ENCODE peak calls at places on chromosome 20, in six cellular contexts. One of them, this sample, is unnamed.

GRCh38 chr20:50788045-50788867 is 6.6 kb upstream of the BCAS4 start:
- DNase-seq in heart left ventricle: peak
- DNase-seq in posterior cingulate gyrus: peak
- DNase-seq in stimulated activated CD4-positive, alpha-beta T cell treated with anti-CD3 and anti-CD28 coated beads, Interleukin-1b, Interleukin-23, amount 100 ng/mL, for 1 hour: no peak
- DNase-seq in WTC11: no peak
- DNase-seq in AG04450: peak
- DNase-seq in this sample: peak

GRCh38 chr20:62561182-62561581 is 81.1 kb upstream of the SLCO4A1 start:
- DNase-seq in heart left ventricle: no peak
- DNase-seq in posterior cingulate gyrus: no peak
- DNase-seq in stimulated activated CD4-positive, alpha-beta T cell treated with anti-CD3 and anti-CD28 coated beads, Interleukin-1b, Interleukin-23, amount 100 ng/mL, for 1 hour: no peak
- DNase-seq in WTC11: no peak
- DNase-seq in AG04450: no peak
- DNase-seq in this sample: no peak

GRCh38 chr20:57525328-57526053 is 551 bp upstream of the CTCFL start:
- DNase-seq in heart left ventricle: no peak
- DNase-seq in posterior cingulate gyrus: no peak
- DNase-seq in stimulated activated CD4-positive, alpha-beta T cell treated with anti-CD3 and anti-CD28 coated beads, Interleukin-1b, Interleukin-23, amount 100 ng/mL, for 1 hour: no peak
- DNase-seq in WTC11: no peak
- DNase-seq in AG04450: no peak
- DNase-seq in this sample: no peak

GRCh38 chr20:33459599-33459998 is 16.0 kb upstream of the SNTA1 start:
- DNase-seq in heart left ventricle: no peak
- DNase-seq in posterior cingulate gyrus: peak
- DNase-seq in stimulated activated CD4-positive, alpha-beta T cell treated with anti-CD3 and anti-CD28 coated beads, Interleukin-1b, Interleukin-23, amount 100 ng/mL, for 1 hour: no peak
- DNase-seq in WTC11: no peak
- DNase-seq in AG04450: no peak
- DNase-seq in this sample: no peak

GRCh38 chr20:3804254-3804751 is 8.2 kb downstream of the CDC25B start:
- DNase-seq in heart left ventricle: peak
- DNase-seq in posterior cingulate gyrus: peak
- DNase-seq in stimulated activated CD4-positive, alpha-beta T cell treated with anti-CD3 and anti-CD28 coated beads, Interleukin-1b, Interleukin-23, amount 100 ng/mL, for 1 hour: no peak
- DNase-seq in WTC11: no peak
- DNase-seq in AG04450: no peak
- DNase-seq in this sample: no peak

GRCh38 chr20:40589581-40589980 is 99.5 kb downstream of the MAFB start:
- DNase-seq in heart left ventricle: no peak
- DNase-seq in posterior cingulate gyrus: no peak
- DNase-seq in stimulated activated CD4-positive, alpha-beta T cell treated with anti-CD3 and anti-CD28 coated beads, Interleukin-1b, Interleukin-23, amount 100 ng/mL, for 1 hour: no peak
- DNase-seq in WTC11: no peak
- DNase-seq in AG04450: no peak
- DNase-seq in this sample: no peak

GRCh38 chr20:2652724-2653510 is 485 bp downstream of the NOP56 start:
- DNase-seq in heart left ventricle: no peak
- DNase-seq in posterior cingulate gyrus: peak
- DNase-seq in stimulated activated CD4-positive, alpha-beta T cell treated with anti-CD3 and anti-CD28 coated beads, Interleukin-1b, Interleukin-23, amount 100 ng/mL, for 1 hour: no peak
- DNase-seq in WTC11: no peak
- DNase-seq in AG04450: no peak
- DNase-seq in this sample: peak

GRCh38 chr20:57579898-57580447 is 19.1 kb downstream of the PCK1 start:
- DNase-seq in heart left ventricle: no peak
- DNase-seq in posterior cingulate gyrus: no peak
- DNase-seq in stimulated activated CD4-positive, alpha-beta T cell treated with anti-CD3 and anti-CD28 coated beads, Interleukin-1b, Interleukin-23, amount 100 ng/mL, for 1 hour: no peak
- DNase-seq in WTC11: no peak
- DNase-seq in AG04450: no peak
- DNase-seq in this sample: no peak

GRCh38 chr20:29873946-29874345 is 1383.5 kb upstream of the DEFB115 start:
- DNase-seq in heart left ventricle: peak
- DNase-seq in posterior cingulate gyrus: peak
- DNase-seq in stimulated activated CD4-positive, alpha-beta T cell treated with anti-CD3 and anti-CD28 coated beads, Interleukin-1b, Interleukin-23, amount 100 ng/mL, for 1 hour: no peak
- DNase-seq in WTC11: peak
- DNase-seq in AG04450: no peak
- DNase-seq in this sample: no peak

GRCh38 chr20:40743172-40743775 is 54.2 kb upstream of the MAFB start:
- DNase-seq in heart left ventricle: no peak
- DNase-seq in posterior cingulate gyrus: no peak
- DNase-seq in stimulated activated CD4-positive, alpha-beta T cell treated with anti-CD3 and anti-CD28 coated beads, Interleukin-1b, Interleukin-23, amount 100 ng/mL, for 1 hour: no peak
- DNase-seq in WTC11: no peak
- DNase-seq in AG04450: no peak
- DNase-seq in this sample: no peak

GRCh38 chr20:11260611-11261010 is 586.8 kb upstream of the JAG1 start:
- DNase-seq in heart left ventricle: no peak
- DNase-seq in posterior cingulate gyrus: no peak
- DNase-seq in stimulated activated CD4-positive, alpha-beta T cell treated with anti-CD3 and anti-CD28 coated beads, Interleukin-1b, Interleukin-23, amount 100 ng/mL, for 1 hour: no peak
- DNase-seq in WTC11: no peak
- DNase-seq in AG04450: no peak
- DNase-seq in this sample: no peak

GRCh38 chr20:40600441-40601235 is 88.4 kb downstream of the MAFB start:
- DNase-seq in heart left ventricle: no peak
- DNase-seq in posterior cingulate gyrus: no peak
- DNase-seq in stimulated activated CD4-positive, alpha-beta T cell treated with anti-CD3 and anti-CD28 coated beads, Interleukin-1b, Interleukin-23, amount 100 ng/mL, for 1 hour: no peak
- DNase-seq in WTC11: no peak
- DNase-seq in AG04450: no peak
- DNase-seq in this sample: no peak

GRCh38 chr20:25399038-25399430 is 8.4 kb upstream of the ABHD12 start:
- DNase-seq in heart left ventricle: no peak
- DNase-seq in posterior cingulate gyrus: no peak
- DNase-seq in stimulated activated CD4-positive, alpha-beta T cell treated with anti-CD3 and anti-CD28 coated beads, Interleukin-1b, Interleukin-23, amount 100 ng/mL, for 1 hour: no peak
- DNase-seq in WTC11: no peak
- DNase-seq in AG04450: peak
- DNase-seq in this sample: no peak

GRCh38 chr20:52470561-52470960 is 279.0 kb upstream of the ZFP64 start:
- DNase-seq in heart left ventricle: no peak
- DNase-seq in posterior cingulate gyrus: no peak
- DNase-seq in stimulated activated CD4-positive, alpha-beta T cell treated with anti-CD3 and anti-CD28 coated beads, Interleukin-1b, Interleukin-23, amount 100 ng/mL, for 1 hour: no peak
- DNase-seq in WTC11: no peak
- DNase-seq in AG04450: no peak
- DNase-seq in this sample: no peak

GRCh38 chr20:16554766-16555543 is 18.3 kb downstream of the KIF16B start:
- DNase-seq in heart left ventricle: no peak
- DNase-seq in posterior cingulate gyrus: no peak
- DNase-seq in stimulated activated CD4-positive, alpha-beta T cell treated with anti-CD3 and anti-CD28 coated beads, Interleukin-1b, Interleukin-23, amount 100 ng/mL, for 1 hour: no peak
- DNase-seq in WTC11: no peak
- DNase-seq in AG04450: no peak
- DNase-seq in this sample: no peak

GRCh38 chr20:21325296-21325695 is 22.2 kb downstream of the XRN2 start:
- DNase-seq in heart left ventricle: no peak
- DNase-seq in posterior cingulate gyrus: no peak
- DNase-seq in stimulated activated CD4-positive, alpha-beta T cell treated with anti-CD3 and anti-CD28 coated beads, Interleukin-1b, Interleukin-23, amount 100 ng/mL, for 1 hour: no peak
- DNase-seq in WTC11: no peak
- DNase-seq in AG04450: no peak
- DNase-seq in this sample: no peak

GRCh38 chr20:49186535-49187329 is 1.4 kb downstream of the STAU1 start:
- DNase-seq in heart left ventricle: peak
- DNase-seq in posterior cingulate gyrus: no peak
- DNase-seq in stimulated activated CD4-positive, alpha-beta T cell treated with anti-CD3 and anti-CD28 coated beads, Interleukin-1b, Interleukin-23, amount 100 ng/mL, for 1 hour: peak
- DNase-seq in WTC11: no peak
- DNase-seq in AG04450: no peak
- DNase-seq in this sample: no peak

GRCh38 chr20:54668271-54669053 is 193.1 kb downstream of the DOK5 start:
- DNase-seq in heart left ventricle: no peak
- DNase-seq in posterior cingulate gyrus: no peak
- DNase-seq in stimulated activated CD4-positive, alpha-beta T cell treated with anti-CD3 and anti-CD28 coated beads, Interleukin-1b, Interleukin-23, amount 100 ng/mL, for 1 hour: no peak
- DNase-seq in WTC11: peak
- DNase-seq in AG04450: no peak
- DNase-seq in this sample: no peak

GRCh38 chr20:50645253-50646068 is 45.9 kb downstream of the RIPOR3 start:
- DNase-seq in heart left ventricle: peak
- DNase-seq in posterior cingulate gyrus: no peak
- DNase-seq in stimulated activated CD4-positive, alpha-beta T cell treated with anti-CD3 and anti-CD28 coated beads, Interleukin-1b, Interleukin-23, amount 100 ng/mL, for 1 hour: no peak
- DNase-seq in WTC11: peak
- DNase-seq in AG04450: peak
- DNase-seq in this sample: no peak

GRCh38 chr20:40965671-40966070 is 63.0 kb upstream of the TOP1 start:
- DNase-seq in heart left ventricle: no peak
- DNase-seq in posterior cingulate gyrus: no peak
- DNase-seq in stimulated activated CD4-positive, alpha-beta T cell treated with anti-CD3 and anti-CD28 coated beads, Interleukin-1b, Interleukin-23, amount 100 ng/mL, for 1 hour: no peak
- DNase-seq in WTC11: no peak
- DNase-seq in AG04450: no peak
- DNase-seq in this sample: no peak

GRCh38 chr20:16541226-16541625 is 32.0 kb downstream of the KIF16B start:
- DNase-seq in heart left ventricle: peak
- DNase-seq in posterior cingulate gyrus: no peak
- DNase-seq in stimulated activated CD4-positive, alpha-beta T cell treated with anti-CD3 and anti-CD28 coated beads, Interleukin-1b, Interleukin-23, amount 100 ng/mL, for 1 hour: no peak
- DNase-seq in WTC11: no peak
- DNase-seq in AG04450: no peak
- DNase-seq in this sample: no peak

GRCh38 chr20:58711266-58712051 is 18.9 kb downstream of the NPEPL1 start:
- DNase-seq in heart left ventricle: peak
- DNase-seq in posterior cingulate gyrus: no peak
- DNase-seq in stimulated activated CD4-positive, alpha-beta T cell treated with anti-CD3 and anti-CD28 coated beads, Interleukin-1b, Interleukin-23, amount 100 ng/mL, for 1 hour: no peak
- DNase-seq in WTC11: no peak
- DNase-seq in AG04450: no peak
- DNase-seq in this sample: no peak

GRCh38 chr20:53493201-53493908 is 100.3 kb downstream of the ZNF217 start:
- DNase-seq in heart left ventricle: no peak
- DNase-seq in posterior cingulate gyrus: no peak
- DNase-seq in stimulated activated CD4-positive, alpha-beta T cell treated with anti-CD3 and anti-CD28 coated beads, Interleukin-1b, Interleukin-23, amount 100 ng/mL, for 1 hour: no peak
- DNase-seq in WTC11: no peak
- DNase-seq in AG04450: no peak
- DNase-seq in this sample: no peak

GRCh38 chr20:25273541-25274358 is 25.9 kb downstream of the PYGB start:
- DNase-seq in heart left ventricle: peak
- DNase-seq in posterior cingulate gyrus: peak
- DNase-seq in stimulated activated CD4-positive, alpha-beta T cell treated with anti-CD3 and anti-CD28 coated beads, Interleukin-1b, Interleukin-23, amount 100 ng/mL, for 1 hour: no peak
- DNase-seq in WTC11: peak
- DNase-seq in AG04450: no peak
- DNase-seq in this sample: no peak

GRCh38 chr20:17808357-17808756 is 108.6 kb downstream of the BANF2 start:
- DNase-seq in heart left ventricle: peak
- DNase-seq in posterior cingulate gyrus: no peak
- DNase-seq in stimulated activated CD4-positive, alpha-beta T cell treated with anti-CD3 and anti-CD28 coated beads, Interleukin-1b, Interleukin-23, amount 100 ng/mL, for 1 hour: no peak
- DNase-seq in WTC11: no peak
- DNase-seq in AG04450: no peak
- DNase-seq in this sample: no peak

GRCh38 chr20:30815577-30816181 is 441.8 kb upstream of the DEFB115 start:
- DNase-seq in heart left ventricle: no peak
- DNase-seq in posterior cingulate gyrus: peak
- DNase-seq in stimulated activated CD4-positive, alpha-beta T cell treated with anti-CD3 and anti-CD28 coated beads, Interleukin-1b, Interleukin-23, amount 100 ng/mL, for 1 hour: no peak
- DNase-seq in WTC11: no peak
- DNase-seq in AG04450: no peak
- DNase-seq in this sample: no peak

GRCh38 chr20:1844723-1845523 is 50.3 kb upstream of the SIRPA start:
- DNase-seq in heart left ventricle: peak
- DNase-seq in posterior cingulate gyrus: no peak
- DNase-seq in stimulated activated CD4-positive, alpha-beta T cell treated with anti-CD3 and anti-CD28 coated beads, Interleukin-1b, Interleukin-23, amount 100 ng/mL, for 1 hour: peak
- DNase-seq in WTC11: no peak
- DNase-seq in AG04450: peak
- DNase-seq in this sample: no peak

GRCh38 chr20:53739799-53740785 is 146.5 kb upstream of the ZNF217 start:
- DNase-seq in heart left ventricle: no peak
- DNase-seq in posterior cingulate gyrus: no peak
- DNase-seq in stimulated activated CD4-positive, alpha-beta T cell treated with anti-CD3 and anti-CD28 coated beads, Interleukin-1b, Interleukin-23, amount 100 ng/mL, for 1 hour: no peak
- DNase-seq in WTC11: no peak
- DNase-seq in AG04450: no peak
- DNase-seq in this sample: no peak

GRCh38 chr20:9235518-9235917 is 166.6 kb downstream of the PLCB4 start:
- DNase-seq in heart left ventricle: no peak
- DNase-seq in posterior cingulate gyrus: no peak
- DNase-seq in stimulated activated CD4-positive, alpha-beta T cell treated with anti-CD3 and anti-CD28 coated beads, Interleukin-1b, Interleukin-23, amount 100 ng/mL, for 1 hour: no peak
- DNase-seq in WTC11: no peak
- DNase-seq in AG04450: peak
- DNase-seq in this sample: no peak

GRCh38 chr20:50850721-50851286 is 55.9 kb downstream of the BCAS4 start:
- DNase-seq in heart left ventricle: no peak
- DNase-seq in posterior cingulate gyrus: no peak
- DNase-seq in stimulated activated CD4-positive, alpha-beta T cell treated with anti-CD3 and anti-CD28 coated beads, Interleukin-1b, Interleukin-23, amount 100 ng/mL, for 1 hour: no peak
- DNase-seq in WTC11: peak
- DNase-seq in AG04450: no peak
- DNase-seq in this sample: no peak

GRCh38 chr20:1171461-1172093 is 13.2 kb downstream of the TMEM74B start:
- DNase-seq in heart left ventricle: no peak
- DNase-seq in posterior cingulate gyrus: no peak
- DNase-seq in stimulated activated CD4-positive, alpha-beta T cell treated with anti-CD3 and anti-CD28 coated beads, Interleukin-1b, Interleukin-23, amount 100 ng/mL, for 1 hour: no peak
- DNase-seq in WTC11: peak
- DNase-seq in AG04450: no peak
- DNase-seq in this sample: no peak

GRCh38 chr20:62906647-62907375 is 19.5 kb downstream of the DIDO1 start:
- DNase-seq in heart left ventricle: no peak
- DNase-seq in posterior cingulate gyrus: peak
- DNase-seq in stimulated activated CD4-positive, alpha-beta T cell treated with anti-CD3 and anti-CD28 coated beads, Interleukin-1b, Interleukin-23, amount 100 ng/mL, for 1 hour: no peak
- DNase-seq in WTC11: no peak
- DNase-seq in AG04450: no peak
- DNase-seq in this sample: no peak

GRCh38 chr20:4483481-4483880 is 238.2 kb upstream of the PRND start:
- DNase-seq in heart left ventricle: no peak
- DNase-seq in posterior cingulate gyrus: no peak
- DNase-seq in stimulated activated CD4-positive, alpha-beta T cell treated with anti-CD3 and anti-CD28 coated beads, Interleukin-1b, Interleukin-23, amount 100 ng/mL, for 1 hour: no peak
- DNase-seq in WTC11: no peak
- DNase-seq in AG04450: no peak
- DNase-seq in this sample: no peak

GRCh38 chr20:3687655-3688054 is 5.8 kb upstream of the ADAM33 start:
- DNase-seq in heart left ventricle: no peak
- DNase-seq in posterior cingulate gyrus: no peak
- DNase-seq in stimulated activated CD4-positive, alpha-beta T cell treated with anti-CD3 and anti-CD28 coated beads, Interleukin-1b, Interleukin-23, amount 100 ng/mL, for 1 hour: no peak
- DNase-seq in WTC11: no peak
- DNase-seq in AG04450: peak
- DNase-seq in this sample: no peak

GRCh38 chr20:19560876-19561480 is 197.1 kb upstream of the RIN2 start:
- DNase-seq in heart left ventricle: no peak
- DNase-seq in posterior cingulate gyrus: no peak
- DNase-seq in stimulated activated CD4-positive, alpha-beta T cell treated with anti-CD3 and anti-CD28 coated beads, Interleukin-1b, Interleukin-23, amount 100 ng/mL, for 1 hour: no peak
- DNase-seq in WTC11: no peak
- DNase-seq in AG04450: no peak
- DNase-seq in this sample: no peak

GRCh38 chr20:14235355-14235754 is 102.1 kb downstream of the FLRT3 start:
- DNase-seq in heart left ventricle: no peak
- DNase-seq in posterior cingulate gyrus: no peak
- DNase-seq in stimulated activated CD4-positive, alpha-beta T cell treated with anti-CD3 and anti-CD28 coated beads, Interleukin-1b, Interleukin-23, amount 100 ng/mL, for 1 hour: no peak
- DNase-seq in WTC11: no peak
- DNase-seq in AG04450: peak
- DNase-seq in this sample: no peak

GRCh38 chr20:2137552-2138201 is 36.0 kb downstream of the STK35 start:
- DNase-seq in heart left ventricle: no peak
- DNase-seq in posterior cingulate gyrus: no peak
- DNase-seq in stimulated activated CD4-positive, alpha-beta T cell treated with anti-CD3 and anti-CD28 coated beads, Interleukin-1b, Interleukin-23, amount 100 ng/mL, for 1 hour: no peak
- DNase-seq in WTC11: no peak
- DNase-seq in AG04450: peak
- DNase-seq in this sample: no peak

GRCh38 chr20:49813305-49813974 is 812 bp downstream of the SLC9A8 start:
- DNase-seq in heart left ventricle: no peak
- DNase-seq in posterior cingulate gyrus: no peak
- DNase-seq in stimulated activated CD4-positive, alpha-beta T cell treated with anti-CD3 and anti-CD28 coated beads, Interleukin-1b, Interleukin-23, amount 100 ng/mL, for 1 hour: no peak
- DNase-seq in WTC11: no peak
- DNase-seq in AG04450: no peak
- DNase-seq in this sample: no peak